ENCODE peak calls at places on chromosome 22, in five cellular contexts. Q is GM12878, W is K562, I is SK-N-SH, O is HepG2. D is an unnamed sample.

GRCh38 chr22:47248925-47249324 is 486.5 kb downstream of the TBC1D22A start:
- DNase-seq in Q (no peak), W (no peak), I (no peak), O (no peak), D (no peak)

GRCh38 chr22:49933236-49933921 is 14.9 kb downstream of the CRELD2 start:
- DNase-seq in Q (no peak), W (peak; percentile 29), I (peak; percentile 61), O (no peak), D (no peak)

GRCh38 chr22:19194751-19195536 is 16.4 kb upstream of the SLC25A1 start:
- DNase-seq in Q (no peak), W (no peak), I (no peak), O (no peak), D (no peak)

GRCh38 chr22:38700271-38700788 is 413 bp downstream of the JOSD1 start:
- DNase-seq in Q (no peak), W (no peak), I (peak; percentile 82), O (peak; percentile 35), D (peak; percentile 63)

GRCh38 chr22:30694171-30694637 is 470 bp upstream of the OSBP2 start:
- DNase-seq in Q (no peak), W (no peak), I (peak; percentile 84), O (no peak), D (peak; percentile 15)

GRCh38 chr22:25702046-25702445 is 39.9 kb upstream of the MYO18B start:
- DNase-seq in Q (no peak), W (no peak), I (peak; percentile 61), O (peak; percentile 18), D (no peak)

GRCh38 chr22:50011447-50012200 is 941 bp downstream of the IL17REL start:
- DNase-seq in Q (no peak), W (no peak), I (peak; percentile 53), O (no peak), D (no peak)

GRCh38 chr22:50148991-50149721 is 21.4 kb upstream of the PANX2 start:
- DNase-seq in Q (peak; percentile 35), W (peak; percentile 81), I (peak; percentile 84), O (peak; percentile 46), D (peak; percentile 86)

GRCh38 chr22:42300286-42301071 is 30.0 kb upstream of the TCF20 start:
- DNase-seq in Q (no peak), W (peak; percentile 51), I (no peak), O (no peak), D (peak; percentile 89)

GRCh38 chr22:48939441-48940265 is 888.0 kb downstream of the BRD1 start:
- DNase-seq in Q (no peak), W (no peak), I (no peak), O (no peak), D (no peak)

GRCh38 chr22:42780070-42780540 is 59.4 kb upstream of the A4GALT start:
- DNase-seq in Q (peak; percentile 59), W (peak; percentile 83), I (peak; percentile 61), O (peak; percentile 87), D (peak; percentile 74)

GRCh38 chr22:44248926-44249325 is 63.8 kb downstream of the SHISAL1 start:
- DNase-seq in Q (peak; percentile 7), W (no peak), I (no peak), O (no peak), D (no peak)

GRCh38 chr22:33883561-33883960 is 36.7 kb downstream of the LARGE1 start:
- DNase-seq in Q (peak; percentile 40), W (no peak), I (no peak), O (no peak), D (no peak)

GRCh38 chr22:44312766-44313165 is at the start of gene SHISAL1:
- DNase-seq in Q (no peak), W (no peak), I (no peak), O (no peak), D (no peak)

GRCh38 chr22:50471197-50471847 is 3.5 kb downstream of the SBF1 start:
- DNase-seq in Q (no peak), W (no peak), I (no peak), O (no peak), D (no peak)

GRCh38 chr22:50276143-50276542 is 6.0 kb upstream of the MAPK11 start:
- DNase-seq in Q (peak; percentile 66), W (no peak), I (peak; percentile 79), O (peak; percentile 16), D (peak; percentile 85)

GRCh38 chr22:40385041-40385782 is 14.8 kb downstream of the SGSM3 start:
- DNase-seq in Q (no peak), W (no peak), I (no peak), O (no peak), D (no peak)

GRCh38 chr22:49892226-49892899 is 25.9 kb downstream of the ALG12 start:
- DNase-seq in Q (no peak), W (no peak), I (no peak), O (no peak), D (no peak)

GRCh38 chr22:38802671-38803121 is 8.8 kb upstream of the DNAL4 start:
- DNase-seq in Q (no peak), W (no peak), I (no peak), O (peak; percentile 53), D (no peak)

GRCh38 chr22:18033204-18033998 is 9.0 kb upstream of the MICAL3 start:
- DNase-seq in Q (no peak), W (no peak), I (no peak), O (no peak), D (no peak)

DNA sequence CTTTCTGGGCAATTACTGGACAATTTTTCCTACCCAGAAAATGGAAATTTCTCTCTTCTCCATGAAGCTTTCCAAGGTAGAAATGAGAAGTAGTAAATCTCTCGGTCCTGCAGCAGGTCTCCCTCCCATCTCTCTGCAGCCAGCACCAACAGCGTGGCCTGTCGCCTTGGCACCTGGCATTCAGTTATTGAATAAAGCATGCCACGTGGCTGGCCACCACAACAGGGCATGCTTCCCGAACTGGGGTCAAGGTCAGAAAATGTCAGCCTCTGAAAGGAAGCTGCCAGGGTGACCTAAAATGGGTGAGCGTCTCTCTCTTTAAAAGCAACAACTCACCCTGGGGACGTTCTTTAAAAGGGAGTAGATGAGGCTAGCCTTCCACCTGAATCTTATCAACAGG is 14.0 kb downstream of the CACNG2 start:
- DNase-seq in Q (no peak), W (no peak), I (no peak), O (no peak), D (no peak)
- H3K27me3 ChIP-seq in Q (peaks cover 2% of the 10 kb centered on the region), W (peaks cover 47% of the 10 kb centered on the region), I (peaks cover 29% of the 10 kb centered on the region), O (peaks cover 9% of the 10 kb centered on the region), D (peaks cover 13% of the 10 kb centered on the region)

GRCh38 chr22:21009638-21010425 is 5.1 kb upstream of the P2RX6 start:
- DNase-seq in Q (no peak), W (peak; percentile 86), I (no peak), O (peak; percentile 65), D (no peak)
- TF ChIP-seq GABPA in Q (no peak), W (no peak), I (no peak), O (no peak), D (no peak)

GRCh38 chr22:28316014-28316413 is 363.6 kb downstream of the TTC28 start:
- DNase-seq in Q (no peak), W (peak; percentile 64), I (no peak), O (peak; percentile 21), D (no peak)
- TF ChIP-seq REST in Q (no peak), W (no peak), I (no peak), O (no peak), D (no peak)

GRCh38 chr22:22835242-22835641 is 52.4 kb upstream of the IGLL5 start:
- DNase-seq in Q (no peak), W (no peak), I (no peak), O (no peak), D (no peak)

GRCh38 chr22:22834204-22834603 is 53.4 kb upstream of the IGLL5 start:
- DNase-seq in Q (no peak), W (no peak), I (no peak), O (no peak), D (no peak)

GRCh38 chr22:22836635-22837034 is 51.0 kb upstream of the IGLL5 start:
- DNase-seq in Q (no peak), W (peak; percentile 53), I (no peak), O (no peak), D (no peak)

GRCh38 chr22:22834783-22835182 is 52.8 kb upstream of the IGLL5 start:
- DNase-seq in Q (no peak), W (no peak), I (no peak), O (no peak), D (no peak)

DNA sequence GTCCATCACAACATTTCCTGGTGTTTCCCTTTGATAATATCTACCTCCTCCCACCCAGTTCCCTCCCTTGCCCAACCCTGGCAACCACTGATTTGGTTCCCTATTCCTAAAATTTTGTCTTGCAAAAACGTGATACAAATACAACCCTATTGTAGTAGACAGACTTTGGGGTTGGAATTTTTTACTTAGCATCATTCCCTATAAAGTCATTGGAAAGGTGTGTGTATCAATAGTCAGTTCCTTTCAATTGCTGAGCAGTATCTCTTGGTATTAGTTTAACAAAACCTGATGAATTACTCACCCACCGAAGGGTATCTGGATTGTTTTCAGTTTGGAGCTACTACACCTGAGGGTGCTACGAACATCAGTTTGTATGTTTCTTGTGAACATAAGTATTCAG is 51.7 kb upstream of the IGLL5 start:
- DNase-seq in Q (no peak), W (no peak), I (no peak), O (no peak), D (no peak)
- H3K27me3 ChIP-seq in Q (no peaks in the 10 kb centered on the region), W (peaks cover 33% of the 10 kb centered on the region), I (no peaks in the 10 kb centered on the region), O (peaks cover 3% of the 10 kb centered on the region), D (peaks cover 5% of the 10 kb centered on the region)

DNA sequence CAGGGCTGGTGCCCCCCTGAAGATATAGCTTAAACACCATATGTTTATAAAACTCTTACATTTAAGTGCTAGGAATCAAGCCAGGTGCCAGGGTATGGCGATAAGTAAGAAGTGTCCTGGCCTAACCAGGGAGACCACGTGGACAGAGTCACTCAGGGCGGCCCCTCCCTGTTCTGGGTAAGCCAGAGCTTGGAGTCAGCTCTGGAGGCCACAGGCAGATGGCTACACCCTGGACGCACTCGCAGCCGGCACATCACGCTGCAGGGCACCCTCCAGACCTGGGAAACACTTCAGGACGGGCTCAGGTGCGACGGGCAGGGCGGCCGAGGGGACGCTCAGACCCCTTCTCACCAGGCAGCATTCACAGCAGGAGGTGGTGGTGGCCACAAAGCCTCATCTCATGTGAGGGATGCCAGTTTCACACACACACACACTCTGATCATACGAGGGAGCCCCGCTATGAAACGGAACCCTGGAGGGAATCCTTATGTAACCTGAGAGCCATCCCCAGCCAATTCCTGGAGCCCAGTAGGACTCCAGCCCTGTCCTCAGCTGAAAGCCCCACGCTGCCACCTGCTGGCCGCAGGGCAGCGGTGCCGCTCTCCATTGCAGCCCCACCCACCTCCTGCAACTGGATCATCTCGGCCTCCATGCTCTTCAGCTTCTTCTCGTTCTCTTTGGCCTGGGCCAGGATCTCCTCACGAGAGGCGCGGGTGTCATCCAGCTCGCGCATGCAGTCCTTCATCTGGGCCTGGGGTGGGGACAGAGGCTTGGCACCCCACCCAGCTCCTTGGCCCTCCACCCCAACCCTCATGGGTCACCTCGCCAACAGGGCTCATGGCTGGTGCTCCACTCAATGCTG is 33.4 kb downstream of the APOL1 start:
- DNase-seq in Q (no peak), W (peak; percentile 82), I (peak; percentile 94), O (peak; percentile 52), D (peak; percentile 65)
- TF ChIP-seq GABPA in Q (no peak), W (no peak), I (no peak), O (no peak), D (no peak)

GRCh38 chr22:23397618-23398567 is 182.2 kb downstream of the IGLL1 start:
- DNase-seq in Q (no peak), W (no peak), I (no peak), O (no peak), D (no peak)
- TF ChIP-seq REST in Q (no peak), W (no peak), I (no peak), O (no peak), D (no peak)

GRCh38 chr22:46247443-46247975 is 2.6 kb downstream of the CDPF1 start:
- DNase-seq in Q (no peak), W (no peak), I (peak; percentile 49), O (no peak), D (no peak)
- H3K27me3 ChIP-seq in Q (no peaks in the 10 kb centered on the region), W (no peaks in the 10 kb centered on the region), I (no peaks in the 10 kb centered on the region), O (no peaks in the 10 kb centered on the region), D (no peaks in the 10 kb centered on the region)